ENCODE peak calls at places on chromosomes 4 and X, in four cellular contexts. C is IMR-90, K is H1, Z is H9. N is an unnamed sample.

GRCh38 chr4:38281416-38282071 is 321.3 kb downstream of the PTTG2 start:
- DNase-seq in C (peak), Z (no peak), K (no peak), N (no peak)

GRCh38 chr4:186132577-186133277 is 28.2 kb downstream of the FAM149A start:
- DNase-seq in Z (peak), K (no peak), C (peak), N (peak)

GRCh38 chrX:140526138-140526537 is 21.3 kb upstream of the SOX3 start:
- DNase-seq in Z (peak), C (peak), K (no peak), N (peak)

GRCh38 chrX:49001521-49002090 is 458 bp downstream of the GRIPAP1 start:
- DNase-seq in C (peak), Z (peak), K (peak), N (peak)

GRCh38 chr4:65747386-65747785 is 77.1 kb upstream of the EPHA5 start:
- DNase-seq in C (peak), Z (no peak), K (no peak), N (no peak)

GRCh38 chrX:149370097-149370496 is 135.0 kb downstream of the IDS start:
- DNase-seq in C (no peak), Z (no peak), K (no peak), N (no peak)

GRCh38 chr4:177012918-177013545 is 220.3 kb upstream of the VEGFC start:
- DNase-seq in K (no peak), C (no peak), Z (no peak), N (no peak)

GRCh38 chrX:136725446-136726104 is 55.2 kb downstream of the ARHGEF6 start:
- DNase-seq in K (no peak), Z (no peak), C (peak), N (no peak)

GRCh38 chr4:59612235-59612634 is 1587.9 kb upstream of the ADGRL3 start:
- DNase-seq in K (no peak), Z (no peak), C (peak), N (peak)

GRCh38 chrX:47169726-47170515 is 23.7 kb upstream of the UBA1 start:
- DNase-seq in Z (peak), K (no peak), C (peak), N (no peak)

GRCh38 chrX:96987228-96987627 is 103.5 kb downstream of the RPA4 start:
- DNase-seq in Z (no peak), K (no peak), C (peak), N (no peak)

GRCh38 chr4:168095776-168096443 is 3.6 kb downstream of the ANXA10 start:
- DNase-seq in K (no peak), C (peak), Z (no peak), N (no peak)

GRCh38 chr4:16794816-16795445 is 103.5 kb downstream of the LDB2 start:
- DNase-seq in C (peak), Z (peak), K (peak), N (peak)

GRCh38 chr4:128403586-128403985 is 116.0 kb upstream of the PGRMC2 start:
- DNase-seq in K (no peak), C (no peak), Z (no peak), N (no peak)

GRCh38 chr4:186904104-186904503 is 180.4 kb upstream of the FAT1 start:
- DNase-seq in K (no peak), Z (no peak), C (peak), N (no peak)

GRCh38 chrX:129689881-129690280 is 35.1 kb upstream of the APLN start:
- DNase-seq in Z (no peak), C (no peak), K (no peak), N (no peak)

GRCh38 chrX:111784667-111785066 is 91.3 kb upstream of the TRPC5OS start:
- DNase-seq in Z (no peak), C (no peak), K (no peak), N (no peak)

GRCh38 chr4:184536881-184537248 is 62.5 kb upstream of the IRF2 start:
- DNase-seq in C (no peak), K (no peak), Z (no peak), N (peak)

GRCh38 chr4:183729430-183730328 is 70.6 kb downstream of the TRAPPC11 start:
- DNase-seq in C (peak), Z (no peak), K (no peak), N (no peak)

DNA sequence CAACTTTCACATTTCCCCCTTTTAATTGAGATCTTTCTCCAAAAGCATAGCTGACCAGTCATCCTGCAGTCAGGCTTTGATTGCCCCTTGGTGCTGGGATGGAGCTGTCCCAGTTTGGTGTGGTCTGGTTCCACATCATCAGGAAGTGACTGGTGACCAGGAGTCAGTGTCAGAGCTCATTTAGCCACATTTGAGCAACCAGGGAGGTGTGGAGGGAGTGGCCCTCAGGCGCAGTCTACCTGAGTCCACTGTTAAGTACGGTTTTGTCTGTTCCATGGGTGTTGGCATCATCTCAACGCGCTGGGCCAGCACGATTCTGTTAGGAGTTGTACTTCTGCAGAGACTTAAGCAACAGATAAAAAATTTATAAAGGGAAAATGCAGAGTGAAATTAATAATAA is 52.6 kb downstream of the RGS12 start:
- DNase-seq in C (no peak), K (no peak), Z (no peak), N (no peak)
- H4K5ac ChIP-seq in C (no peak), K (no peak), Z (no peak), N (no peak)

DNA sequence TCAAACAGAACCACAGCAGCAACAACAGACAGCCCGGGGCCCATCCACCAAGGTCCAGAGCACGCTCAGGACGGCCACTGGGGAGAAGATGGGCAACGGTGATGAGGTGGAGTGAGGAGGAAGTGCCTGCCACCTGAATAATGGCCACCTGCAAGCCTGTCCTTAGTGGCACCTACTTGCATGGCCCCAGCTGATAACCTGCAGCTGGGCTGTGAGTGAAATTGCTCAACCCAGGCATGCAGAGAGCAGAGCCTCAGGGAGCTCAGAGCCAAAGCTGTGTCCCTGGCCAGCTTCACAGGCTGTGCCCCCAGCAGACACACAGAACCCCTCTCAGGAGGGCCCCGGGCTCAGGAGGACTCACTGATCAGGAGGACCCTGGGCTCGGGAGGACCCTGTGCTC is 102.4 kb upstream of the ADRA2C start:
- DNase-seq in C (no peak), K (no peak), Z (no peak), N (no peak)
- H3K23ac ChIP-seq in C (no peak), K (no peak), Z (no peak), N (no peak)

GRCh38 chrX:152656087-152656486 is 18.4 kb downstream of the GABRQ start:
- DNase-seq in Z (no peak), K (no peak), C (no peak), N (no peak)
- H4K5ac ChIP-seq in Z (no peak), K (no peak), C (no peak), N (no peak)

GRCh38 chr4:158670975-158671664 is 567 bp downstream of the C4orf46 start:
- DNase-seq in Z (peak), C (peak), K (peak), N (peak)
- H3K23ac ChIP-seq in Z (peak), C (peak), K (no peak), N (no peak)

GRCh38 chrX:123607270-123607669 is 125.6 kb downstream of the THOC2 start:
- DNase-seq in K (no peak), Z (no peak), C (no peak), N (no peak)

GRCh38 chrX:123607806-123608205 is 125.0 kb downstream of the THOC2 start:
- DNase-seq in C (no peak), Z (no peak), K (no peak), N (no peak)

GRCh38 chrX:123601437-123601836 is 131.4 kb downstream of the THOC2 start:
- DNase-seq in K (no peak), Z (no peak), C (no peak), N (no peak)

DNA sequence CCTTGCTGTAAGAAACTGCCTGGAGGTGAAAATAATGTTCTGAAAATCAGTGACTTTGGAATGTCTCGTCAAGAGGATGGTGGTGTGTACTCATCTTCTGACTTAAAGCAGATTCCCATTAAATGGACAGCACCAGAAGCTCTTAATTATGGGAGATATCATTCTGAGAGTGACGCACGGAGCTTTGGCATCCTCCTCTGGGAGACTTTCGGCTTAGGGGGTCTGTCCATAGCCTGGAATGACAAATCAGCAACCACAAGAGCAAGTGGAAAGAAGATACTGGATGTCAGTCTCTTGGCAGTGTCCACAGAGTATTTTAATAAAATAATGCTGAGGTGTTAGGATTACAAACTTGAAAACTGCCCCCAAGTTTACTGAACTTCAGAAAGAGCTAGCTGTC is 129.3 kb downstream of the THOC2 start:
- DNase-seq in C (no peak), Z (no peak), K (no peak), N (no peak)
- H4K5ac ChIP-seq in C (no peak), Z (no peak), K (no peak), N (no peak)

GRCh38 chrX:40097492-40098263 is at the start of gene BCOR:
- DNase-seq in K (peak), Z (peak), C (peak), N (peak)
- H3K23ac ChIP-seq in K (no peak), Z (no peak), C (no peak), N (no peak)

N was measured in mesendoderm.